ENCODE peak calls at places on chromosome 16, in ten cellular contexts. O, M, W, R, T, H, V, D, N and Z are unnamed samples.

GRCh38 chr16:5042574-5043171 is 8.9 kb upstream of the NAGPA start:
- DNase-seq in O (no peak), M (no peak), W (no peak), R (peak; percentile 61), T (no peak), H (no peak), V (no peak), D (no peak), N (no peak), Z (peak; percentile 24)

GRCh38 chr16:67800252-67801046 is 5.9 kb downstream of the RANBP10 start:
- DNase-seq in O (peak; percentile 46), M (no peak), W (no peak), R (no peak), T (no peak), H (no peak), V (no peak), D (no peak), N (no peak), Z (peak; percentile 14)

GRCh38 chr16:71337631-71338030 is 20.9 kb upstream of the CALB2 start:
- DNase-seq in O (no peak), M (no peak), W (no peak), R (peak; percentile 73), T (no peak), H (no peak), V (no peak), D (no peak), N (no peak), Z (no peak)

GRCh38 chr16:89094252-89094901 is 725 bp downstream of the ACSF3 start:
- DNase-seq in O (no peak), M (no peak), W (no peak), R (peak; percentile 44), T (peak; percentile 29), H (no peak), V (no peak), D (no peak), N (no peak), Z (no peak)

GRCh38 chr16:72875291-72876036 is 172.5 kb downstream of the ZFHX3 start:
- DNase-seq in O (no peak), M (no peak), W (no peak), R (peak; percentile 24), T (no peak), H (no peak), V (no peak), D (no peak), N (no peak), Z (no peak)

GRCh38 chr16:85104147-85104546 is 8.1 kb downstream of the CIBAR2 start:
- DNase-seq in O (no peak), M (no peak), W (no peak), R (no peak), T (no peak), H (no peak), V (no peak), D (no peak), N (no peak), Z (no peak)

GRCh38 chr16:11403534-11403795 is 58.2 kb downstream of the RMI2 start:
- DNase-seq in O (no peak), M (no peak), W (no peak), R (no peak), T (no peak), H (no peak), V (no peak), D (no peak), N (no peak), Z (no peak)

GRCh38 chr16:71428883-71429282 is 13.0 kb downstream of the TLE7 start:
- DNase-seq in O (no peak), M (no peak), W (no peak), R (no peak), T (no peak), H (no peak), V (no peak), D (no peak), N (no peak), Z (peak; percentile 24)

GRCh38 chr16:2151188-2152091 is 3.0 kb downstream of the RAB26 start:
- DNase-seq in O (no peak), M (no peak), W (peak; percentile 74), R (no peak), T (peak; percentile 15), H (no peak), V (no peak), D (no peak), N (no peak), Z (no peak)

GRCh38 chr16:10552281-10552680 is 28.1 kb downstream of the EMP2 start:
- DNase-seq in O (no peak), M (no peak), W (no peak), R (no peak), T (no peak), H (no peak), V (no peak), D (no peak), N (no peak), Z (no peak)

GRCh38 chr16:59146140-59146539 is 412.0 kb upstream of the GOT2 start:
- DNase-seq in O (no peak), M (no peak), W (no peak), R (no peak), T (no peak), H (no peak), V (no peak), D (no peak), N (no peak), Z (no peak)

GRCh38 chr16:31105677-31106213 is 2.4 kb upstream of the BCKDK start:
- DNase-seq in O (peak; percentile 89), M (peak; percentile 72), W (peak; percentile 95), R (peak; percentile 20), T (peak; percentile 71), H (peak; percentile 54), V (peak; percentile 82), D (no peak), N (peak; percentile 16), Z (peak; percentile 37)

GRCh38 chr16:24208710-24209109 is 47.4 kb upstream of the CACNG3 start:
- DNase-seq in O (no peak), M (no peak), W (no peak), R (no peak), T (no peak), H (peak; percentile 76), V (no peak), D (no peak), N (no peak), Z (no peak)